ENCODE peak calls at places on chromosomes 6 and 20, in six cellular contexts. N, R, Q, M, F and W are unnamed samples.

GRCh38 chr20:38104283-38104682 is 60.8 kb downstream of the TGM2 start:
- DNase-seq in N (no peak), R (no peak), Q (no peak), M (no peak), F (no peak), W (no peak)

GRCh38 chr20:9578584-9578983 is 64.2 kb downstream of the LAMP5 start:
- DNase-seq in N (no peak), R (no peak), Q (no peak), M (no peak), F (no peak), W (no peak)

GRCh38 chr6:24935753-24936152 is at the start of gene RIPOR2:
- DNase-seq in N (no peak), R (no peak), Q (no peak), M (no peak), F (peak), W (no peak)

GRCh38 chr20:53586640-53587039 is 7.0 kb downstream of the ZNF217 start:
- DNase-seq in N (no peak), R (no peak), Q (no peak), M (no peak), F (no peak), W (no peak)

GRCh38 chr20:42530855-42531674 is 658.6 kb downstream of the PTPRT start:
- DNase-seq in N (no peak), R (no peak), Q (peak), M (no peak), F (peak), W (peak)

GRCh38 chr6:168274046-168274952 is 45.3 kb downstream of the DACT2 start:
- DNase-seq in N (no peak), R (no peak), Q (no peak), M (no peak), F (no peak), W (no peak)

GRCh38 chr20:10427060-10427692 is 6.8 kb downstream of the MKKS start:
- DNase-seq in N (no peak), R (peak), Q (peak), M (no peak), F (peak), W (peak)

GRCh38 chr6:113564401-113565161 is 292.6 kb upstream of the MARCKS start:
- DNase-seq in N (no peak), R (peak), Q (peak), M (peak), F (no peak), W (peak)

GRCh38 chr6:3281669-3282460 is 23.1 kb downstream of the PSMG4 start:
- DNase-seq in N (peak), R (no peak), Q (peak), M (no peak), F (no peak), W (peak)

GRCh38 chr6:129832299-129832698 is 28.8 kb downstream of the TMEM244 start:
- DNase-seq in N (no peak), R (no peak), Q (no peak), M (no peak), F (no peak), W (no peak)

GRCh38 chr20:57950764-57951163 is 240.9 kb upstream of the PMEPA1 start:
- DNase-seq in N (no peak), R (no peak), Q (no peak), M (no peak), F (no peak), W (no peak)

GRCh38 chr6:111668410-111668809 is 62.7 kb upstream of the TRAF3IP2 start:
- DNase-seq in N (no peak), R (no peak), Q (peak), M (no peak), F (no peak), W (no peak)

GRCh38 chr6:132907231-132907630 is 92.9 kb downstream of the RPS12 start:
- DNase-seq in N (no peak), R (no peak), Q (peak), M (no peak), F (no peak), W (no peak)

GRCh38 chr20:59363094-59363493 is 62.7 kb downstream of the EDN3 start:
- DNase-seq in N (no peak), R (no peak), Q (no peak), M (no peak), F (no peak), W (peak)

GRCh38 chr6:113586966-113587699 is 270.0 kb upstream of the MARCKS start:
- DNase-seq in N (no peak), R (no peak), Q (no peak), M (no peak), F (no peak), W (no peak)

GRCh38 chr20:23061713-23062561 is 12.5 kb upstream of the THBD start:
- DNase-seq in N (no peak), R (no peak), Q (peak), M (no peak), F (peak), W (no peak)

GRCh38 chr20:59788811-59789210 is 144.6 kb downstream of the SYCP2 start:
- DNase-seq in N (no peak), R (no peak), Q (no peak), M (no peak), F (no peak), W (no peak)

GRCh38 chr6:147856687-147857086 is 348.2 kb downstream of the SAMD5 start:
- DNase-seq in N (no peak), R (no peak), Q (no peak), M (no peak), F (no peak), W (no peak)

GRCh38 chr6:26020291-26020982 is 57.8 kb downstream of the TRIM38 start:
- DNase-seq in N (peak), R (peak), Q (peak), M (no peak), F (peak), W (peak)

GRCh38 chr6:107730106-107730505 is 94.0 kb downstream of the SCML4 start:
- DNase-seq in N (no peak), R (no peak), Q (no peak), M (no peak), F (no peak), W (peak)
- H3K4me3 ChIP-seq in N (no peak), R (no peak), Q (no peak), M (no peak), F (no peak), W (no peak)

GRCh38 chr6:36914227-36914794 is 28.6 kb downstream of the C6orf89 start:
- DNase-seq in N (peak), R (peak), Q (peak), M (no peak), F (no peak), W (no peak)
- H3K27ac ChIP-seq in N (peak), R (no peak), Q (no peak), M (no peak), F (no peak), W (no peak)

GRCh38 chr6:137150072-137150471 is 23.4 kb downstream of the IL22RA2 start:
- DNase-seq in N (no peak), R (no peak), Q (no peak), M (no peak), F (no peak), W (no peak)
- H3K4me3 ChIP-seq in N (no peak), R (no peak), Q (no peak), M (no peak), F (no peak), W (no peak)

DNA sequence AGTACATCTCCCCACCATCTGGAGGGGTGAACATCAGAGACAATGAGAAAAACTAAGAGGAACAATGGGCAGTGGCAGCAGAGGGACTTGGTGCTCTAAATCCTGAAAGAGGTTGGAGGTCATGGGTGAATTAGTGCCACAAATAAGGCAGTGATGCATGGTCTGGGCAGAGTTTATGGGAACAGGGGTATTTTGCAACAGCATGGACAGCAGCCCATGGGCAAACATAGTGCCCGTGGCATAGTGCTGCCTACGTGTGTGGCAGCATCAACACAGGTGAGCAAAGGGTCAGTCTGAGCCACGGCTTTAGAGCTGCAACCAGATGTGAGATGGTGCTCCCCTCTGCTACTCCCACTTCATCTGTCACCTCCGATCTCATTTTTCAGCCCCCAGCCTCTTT is 459.1 kb upstream of the CITED2 start:
- DNase-seq in N (no peak), R (no peak), Q (no peak), M (no peak), F (no peak), W (no peak)
- H3K27ac ChIP-seq in N (no peak), R (no peak), Q (no peak), M (no peak), F (no peak), W (no peak)

GRCh38 chr6:109455161-109455501 is 441 bp downstream of the MICAL1 start:
- DNase-seq in N (no peak), R (no peak), Q (peak), M (no peak), F (no peak), W (peak)

GRCh38 chr6:109456710-109457595 is 1.4 kb upstream of the MICAL1 start:
- DNase-seq in N (no peak), R (no peak), Q (peak), M (no peak), F (no peak), W (no peak)

GRCh38 chr6:109454483-109455160 is 950 bp downstream of the MICAL1 start:
- DNase-seq in N (no peak), R (no peak), Q (peak), M (no peak), F (peak), W (no peak)

GRCh38 chr6:109456283-109456583 is 661 bp upstream of the MICAL1 start:
- DNase-seq in N (no peak), R (no peak), Q (no peak), M (no peak), F (no peak), W (no peak)

GRCh38 chr6:109455502-109456282 is at the start of gene MICAL1:
- DNase-seq in N (no peak), R (peak), Q (peak), M (no peak), F (peak), W (peak)
- H3K4me3 ChIP-seq in N (peak), R (peak), Q (peak), M (peak), F (peak), W (peak)

GRCh38 chr6:39855356-39855995 is 63.3 kb downstream of the DAAM2 start:
- DNase-seq in N (no peak), R (no peak), Q (peak), M (no peak), F (no peak), W (no peak)
- H3K27ac ChIP-seq in N (no peak), R (no peak), Q (no peak), M (peak), F (no peak), W (no peak)

DNA sequence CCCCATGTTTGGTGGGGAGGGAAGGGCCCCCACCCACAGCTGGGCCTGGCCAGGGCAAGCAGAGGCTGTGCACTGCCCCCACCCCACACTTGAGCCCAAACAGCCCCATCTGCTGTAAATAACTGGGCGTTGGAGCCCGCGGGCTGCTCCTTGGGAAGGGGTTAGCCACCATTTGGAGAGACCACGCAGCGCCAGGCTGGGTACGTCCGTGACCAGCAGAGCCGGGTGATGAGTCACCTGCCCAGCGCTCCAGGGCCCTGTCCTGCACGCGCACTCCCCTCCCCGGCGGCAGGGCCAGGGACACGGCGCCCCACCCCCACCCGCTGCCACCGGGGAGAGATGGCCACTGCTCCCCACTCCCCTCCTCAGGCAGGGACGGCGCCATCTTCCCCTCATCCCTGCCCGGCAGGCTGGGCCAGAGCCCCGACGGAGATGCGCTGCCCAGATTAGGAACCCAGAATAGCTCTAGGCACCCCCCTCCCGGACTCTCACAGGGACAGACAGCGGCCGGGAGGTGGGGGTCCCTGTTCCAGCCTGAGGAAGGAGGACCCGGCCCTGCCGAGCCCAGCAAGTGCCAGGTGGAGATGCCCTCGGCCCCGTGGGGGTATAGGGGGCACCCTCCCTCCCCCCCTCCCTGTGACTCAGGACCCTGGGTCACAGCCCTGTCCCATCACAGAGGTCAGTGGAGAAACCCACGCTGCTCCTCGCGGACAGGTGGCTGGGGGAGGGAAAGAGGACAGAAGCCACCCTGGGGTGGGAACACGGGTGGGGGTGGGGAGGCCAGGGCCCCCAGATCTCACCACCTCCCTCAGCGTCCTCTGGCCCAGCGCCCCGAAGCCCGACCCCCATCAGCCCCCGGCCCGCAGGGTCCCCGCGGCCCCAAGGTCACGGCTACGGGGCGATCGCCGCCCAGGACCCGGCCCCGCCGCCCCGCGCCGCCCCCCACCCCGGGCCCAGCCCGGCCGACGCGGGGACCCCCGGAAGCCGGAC is 642 bp downstream of the EEF1A2 start:
- DNase-seq in N (no peak), R (no peak), Q (peak), M (no peak), F (no peak), W (peak)
- H3K4me3 ChIP-seq in N (peak), R (peak), Q (no peak), M (peak), F (no peak), W (peak)